ENCODE peak calls at places on chromosome 6, in ten cellular contexts. X is tibial nerve, U is suprapubic skin, K is endothelial cell of umbilical vein, C is adrenal gland, Q is A549, E is GM12878, R is sigmoid colon, W is Peyer's patch, O is NB4. T is an unnamed sample.

GRCh38 chr6:129575378-129576118 is 134.4 kb downstream of the ARHGAP18 start:
- DNase-seq in K (peak), X (no peak), E (no peak), R (no peak), C (no peak), Q (peak), U (no peak), O (peak), W (no peak), T (peak)

GRCh38 chr6:15260099-15260821 is 14.4 kb downstream of the JARID2 start:
- DNase-seq in W (no peak), X (no peak), O (no peak), C (no peak), E (no peak), U (no peak), R (no peak), K (no peak), Q (no peak), T (no peak)

GRCh38 chr6:90328004-90328403 is 31.4 kb upstream of the BACH2 start:
- DNase-seq in E (no peak), U (no peak), R (no peak), W (no peak), X (no peak), O (no peak), C (no peak), Q (no peak), K (no peak), T (no peak)

GRCh38 chr6:14547284-14548001 is 429.9 kb downstream of the CD83 start:
- DNase-seq in U (no peak), K (no peak), W (no peak), E (no peak), C (no peak), O (no peak), X (no peak), R (no peak), Q (no peak), T (no peak)

GRCh38 chr6:658244-658643 is 1.3 kb upstream of the HUS1B start:
- DNase-seq in U (no peak), E (no peak), W (no peak), X (no peak), K (no peak), Q (no peak), C (no peak), R (no peak), O (no peak), T (no peak)

GRCh38 chr6:151154418-151154817 is 85.3 kb upstream of the AKAP12 start:
- DNase-seq in U (no peak), W (no peak), Q (peak), K (peak), X (no peak), C (no peak), O (no peak), E (no peak), R (peak), T (peak)

GRCh38 chr6:34661379-34661778 is 35.2 kb downstream of the ILRUN start:
- DNase-seq in X (no peak), K (no peak), W (no peak), O (no peak), U (no peak), R (no peak), Q (no peak), E (no peak), C (no peak), T (no peak)

GRCh38 chr6:26309731-26310142 is 55.3 kb upstream of the BTN3A2 start:
- DNase-seq in E (no peak), K (no peak), O (peak), X (no peak), R (no peak), C (no peak), U (no peak), W (no peak), Q (no peak), T (no peak)

GRCh38 chr6:79895382-79896100 is 51.8 kb downstream of the ELOVL4 start:
- DNase-seq in X (no peak), E (no peak), U (no peak), C (no peak), K (no peak), O (no peak), R (no peak), W (no peak), Q (no peak), T (no peak)

GRCh38 chr6:163285689-163286088 is 128.8 kb upstream of the QKI start:
- DNase-seq in E (no peak), O (no peak), W (no peak), R (no peak), C (no peak), X (no peak), U (no peak), Q (no peak), K (no peak), T (no peak)

GRCh38 chr6:105890521-105891244 is 195.5 kb upstream of the PRDM1 start:
- DNase-seq in Q (no peak), X (no peak), U (no peak), O (no peak), K (no peak), C (no peak), W (no peak), E (no peak), R (no peak), T (no peak)

GRCh38 chr6:33613146-33613793 is 7.9 kb upstream of the ITPR3 start:
- DNase-seq in K (no peak), E (no peak), Q (no peak), C (no peak), O (no peak), X (no peak), R (no peak), U (no peak), W (no peak), T (no peak)

GRCh38 chr6:17098538-17098937 is 3.3 kb upstream of the STMND1 start:
- DNase-seq in E (no peak), X (no peak), C (no peak), U (no peak), O (no peak), Q (no peak), K (no peak), W (no peak), R (no peak), T (no peak)

GRCh38 chr6:80210618-80211017 is 104.1 kb downstream of the BCKDHB start:
- DNase-seq in O (no peak), X (no peak), C (no peak), W (no peak), R (peak), K (no peak), E (peak), U (no peak), Q (no peak), T (no peak)

GRCh38 chr6:84332139-84333034 is 104.9 kb upstream of the CEP162 start:
- DNase-seq in K (no peak), R (no peak), U (no peak), O (no peak), C (no peak), E (peak), W (no peak), Q (no peak), X (no peak), T (no peak)

GRCh38 chr6:164023535-164023934 is 609.0 kb downstream of the QKI start:
- DNase-seq in K (no peak), Q (no peak), E (no peak), O (no peak), C (no peak), X (no peak), R (no peak), W (no peak), U (no peak), T (no peak)

GRCh38 chr6:143673638-143674037 is 4.1 kb upstream of the PHACTR2 start:
- DNase-seq in C (no peak), E (no peak), R (no peak), W (no peak), K (peak), U (no peak), O (no peak), X (no peak), Q (peak), T (no peak)

GRCh38 chr6:6712258-6712978 is 123.9 kb downstream of the LY86 start:
- DNase-seq in W (no peak), Q (peak), X (peak), C (peak), R (no peak), O (peak), K (no peak), E (no peak), U (no peak), T (peak)

GRCh38 chr6:85126448-85127178 is 323.3 kb upstream of the NT5E start:
- DNase-seq in W (no peak), E (no peak), Q (peak), K (peak), R (no peak), X (peak), C (no peak), O (peak), U (peak), T (peak)

GRCh38 chr6:83311231-83311630 is 118.1 kb downstream of the RWDD2A start:
- DNase-seq in E (no peak), K (no peak), O (no peak), X (no peak), W (no peak), R (no peak), C (no peak), U (no peak), Q (no peak), T (no peak)

GRCh38 chr6:86937219-86938079 is at the start of gene HTR1E:
- DNase-seq in O (peak), E (no peak), R (no peak), W (peak), K (peak), X (no peak), C (peak), Q (peak), U (no peak), T (peak)

GRCh38 chr6:44560458-44561061 is 173.1 kb downstream of the CDC5L start:
- DNase-seq in E (no peak), C (no peak), X (no peak), U (no peak), R (no peak), O (no peak), Q (no peak), K (no peak), W (no peak), T (no peak)

GRCh38 chr6:41247882-41248707 is 19.9 kb downstream of the TREML4 start:
- DNase-seq in R (no peak), W (no peak), Q (no peak), K (no peak), O (no peak), X (no peak), C (no peak), E (no peak), U (no peak), T (no peak)

GRCh38 chr6:36247691-36248090 is 22.2 kb upstream of the PNPLA1 start:
- DNase-seq in U (no peak), Q (no peak), X (no peak), E (no peak), C (no peak), R (no peak), K (peak), O (no peak), W (no peak), T (no peak)

GRCh38 chr6:5190467-5190866 is 70.3 kb downstream of the LYRM4 start:
- DNase-seq in W (no peak), Q (peak), E (no peak), K (peak), R (no peak), C (peak), X (no peak), O (peak), U (no peak), T (no peak)

GRCh38 chr6:127515794-127516675 is 3.1 kb downstream of the MTCL3 start:
- DNase-seq in E (no peak), C (peak), O (peak), U (no peak), K (peak), Q (no peak), R (peak), X (no peak), W (peak), T (peak)

GRCh38 chr6:157811476-157812173 is 11.4 kb upstream of the SNX9 start:
- DNase-seq in O (no peak), U (no peak), K (peak), X (no peak), R (no peak), Q (no peak), E (no peak), W (no peak), C (peak), T (no peak)

GRCh38 chr6:1605822-1606532 is 3.7 kb upstream of the FOXC1 start:
- DNase-seq in R (peak), W (no peak), X (no peak), O (peak), Q (no peak), K (no peak), U (no peak), C (no peak), E (no peak), T (no peak)

GRCh38 chr6:99933129-99933528 is 60.9 kb downstream of the MCHR2 start:
- DNase-seq in O (no peak), R (no peak), E (no peak), X (no peak), K (no peak), C (no peak), W (no peak), Q (no peak), U (no peak), T (no peak)

GRCh38 chr6:7542878-7543394 is 1.5 kb downstream of the DSP start:
- DNase-seq in R (peak), X (no peak), C (peak), W (peak), E (no peak), O (peak), K (no peak), U (peak), Q (peak), T (peak)

GRCh38 chr6:2132416-2132815 is 113.0 kb downstream of the GMDS start:
- DNase-seq in K (peak), O (no peak), C (peak), R (no peak), U (no peak), W (no peak), Q (no peak), E (no peak), X (no peak), T (peak)

GRCh38 chr6:49464691-49465090 is 1.5 kb downstream of the CENPQ start:
- DNase-seq in Q (no peak), O (no peak), R (no peak), C (no peak), X (no peak), W (no peak), K (no peak), E (no peak), U (no peak), T (no peak)

GRCh38 chr6:49462599-49462926 is 490 bp downstream of the MMUT start:
- DNase-seq in X (no peak), R (no peak), Q (no peak), W (no peak), K (no peak), C (no peak), U (no peak), O (no peak), E (no peak), T (no peak)

GRCh38 chr6:49463612-49463967 is 420 bp downstream of the CENPQ start:
- DNase-seq in C (no peak), W (no peak), U (no peak), Q (no peak), O (no peak), K (no peak), E (no peak), X (no peak), R (no peak), T (no peak)

GRCh38 chr6:49462071-49462470 is 982 bp downstream of the MMUT start:
- DNase-seq in U (no peak), O (peak), K (no peak), X (no peak), C (no peak), Q (no peak), R (no peak), E (no peak), W (no peak), T (no peak)

DNA sequence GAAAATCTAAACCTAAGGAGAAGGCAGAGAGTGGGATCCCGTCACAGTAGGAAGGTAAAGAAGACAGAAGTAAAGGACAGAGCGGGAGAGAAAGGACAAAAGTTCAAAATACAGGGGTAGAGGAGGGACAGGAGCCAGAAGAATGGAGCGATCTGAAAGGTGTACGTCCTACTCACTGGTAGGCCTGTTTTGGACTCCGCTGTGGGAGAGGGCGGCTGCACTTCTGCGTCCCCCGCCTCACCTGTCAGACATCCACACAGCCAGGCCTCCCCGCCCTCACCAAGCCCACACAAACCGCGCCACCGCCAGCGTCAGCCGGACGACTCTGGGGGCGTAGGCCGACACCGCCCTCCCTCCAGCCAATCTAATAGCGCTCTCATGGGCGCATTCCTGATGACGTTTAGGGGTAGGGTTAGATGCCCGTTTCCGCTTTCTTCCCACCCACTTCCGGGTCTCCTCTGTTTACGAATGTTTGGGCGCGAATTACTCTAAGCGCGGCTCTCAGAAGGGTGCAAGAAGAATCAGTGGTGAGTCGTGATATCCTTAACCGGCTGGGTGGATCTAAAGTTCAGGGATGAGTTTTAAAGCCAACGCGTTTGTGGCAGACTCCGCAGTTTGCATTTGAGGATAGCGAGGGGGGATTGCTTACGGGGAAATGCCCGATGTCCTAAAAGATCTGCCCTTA is at the start of the genes CENPQ and MMUT:
- DNase-seq in C (peak), O (peak), W (peak), R (peak), U (peak), X (peak), E (peak), K (peak), Q (peak), T (peak)
- TF ChIP-seq POLR2A in C (peak), O (peak), W (peak), R (peak), U (no peak), X (peak), E (peak), K (peak), Q (peak), T (peak)

DNA sequence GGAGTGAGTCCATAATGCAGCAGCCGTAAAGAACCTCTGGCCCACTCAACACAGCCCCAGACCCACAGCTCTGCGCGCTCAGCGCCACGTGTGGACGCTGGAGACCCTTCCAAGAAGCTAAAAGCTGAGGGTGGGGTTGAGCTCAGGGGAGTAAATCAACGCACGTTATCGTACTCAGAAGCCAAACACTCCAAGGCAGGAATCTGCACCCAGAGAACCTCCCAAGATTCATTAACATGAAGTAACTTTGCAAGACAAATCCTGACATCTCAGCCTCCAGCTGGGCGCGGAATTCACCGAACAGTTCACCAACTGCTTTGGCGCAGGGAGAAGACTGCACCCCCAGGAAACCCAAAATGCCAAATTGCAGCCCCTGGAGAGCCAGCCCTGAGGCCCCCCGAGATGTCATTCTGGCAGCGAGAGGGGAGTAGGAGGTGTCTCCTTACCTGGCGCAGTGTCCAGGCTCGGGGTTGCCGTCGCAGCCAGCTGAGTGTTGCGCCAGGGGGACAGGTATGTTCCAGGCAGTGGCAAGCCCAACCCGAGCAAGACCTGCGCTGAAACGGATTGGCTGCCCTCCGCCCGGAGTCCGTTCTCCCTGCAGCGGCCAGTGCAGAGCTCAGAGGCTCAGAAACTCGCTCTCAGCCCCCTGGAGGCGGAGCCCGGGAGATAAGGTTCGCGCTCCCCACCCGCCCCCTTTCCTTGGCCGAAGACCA is at the start of gene COL21A1:
- DNase-seq in C (no peak), U (peak), K (peak), X (peak), Q (peak), E (no peak), R (peak), O (no peak), W (peak), T (peak)
- TF ChIP-seq CTCF in C (no peak), U (no peak), K (peak), X (peak), Q (no peak), E (peak), R (no peak), O (no peak), W (no peak), T (no peak)

GRCh38 chr6:138571585-138572199 is 72.4 kb upstream of the NHSL1 start:
- DNase-seq in Q (no peak), C (no peak), W (no peak), O (no peak), E (no peak), X (no peak), R (no peak), K (no peak), U (no peak), T (no peak)

GRCh38 chr6:138571174-138571573 is 71.9 kb upstream of the NHSL1 start:
- DNase-seq in X (no peak), O (no peak), W (no peak), R (no peak), K (no peak), U (no peak), Q (no peak), E (no peak), C (no peak), T (no peak)

GRCh38 chr6:138572885-138573284 is 73.6 kb upstream of the NHSL1 start:
- DNase-seq in U (no peak), R (no peak), W (no peak), O (no peak), X (no peak), K (no peak), C (no peak), E (no peak), Q (no peak), T (no peak)

GRCh38 chr6:138570716-138571020 is 71.4 kb upstream of the NHSL1 start:
- DNase-seq in R (no peak), U (no peak), K (peak), O (no peak), E (no peak), W (no peak), X (no peak), C (no peak), Q (no peak), T (no peak)

DNA sequence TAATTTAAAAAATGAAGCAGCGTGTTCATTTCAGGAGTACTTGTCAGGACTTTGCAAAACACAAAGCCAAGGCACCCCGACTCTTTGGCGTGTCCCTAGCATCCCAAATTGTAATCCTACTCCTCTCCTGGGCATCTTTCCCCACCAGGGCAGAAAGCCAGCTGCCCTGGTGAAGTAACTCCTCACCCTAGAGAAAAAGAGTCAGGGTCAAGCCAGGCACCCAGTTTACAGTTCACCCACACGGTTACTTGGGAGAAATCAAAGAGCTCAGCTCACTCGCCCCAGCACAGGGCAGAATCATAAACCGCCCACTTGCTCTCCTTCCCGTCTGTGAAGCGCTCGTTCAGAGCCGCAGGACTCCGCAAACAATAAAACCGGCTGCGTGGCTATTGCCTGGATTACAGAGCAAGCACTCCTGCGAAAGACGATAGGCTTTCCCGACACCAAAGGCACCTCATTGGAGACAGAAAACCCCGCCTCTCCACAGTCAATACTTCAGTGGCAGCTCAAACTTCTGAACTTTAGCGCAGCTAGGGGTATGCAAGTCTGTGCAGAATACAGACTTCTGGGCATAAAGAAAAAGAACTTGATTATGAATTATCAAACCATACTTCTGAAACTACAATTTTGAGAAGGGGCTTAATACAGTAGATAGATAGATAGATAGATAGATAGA is 73.0 kb upstream of the NHSL1 start:
- DNase-seq in U (no peak), R (peak), E (no peak), C (peak), W (peak), K (peak), X (peak), Q (no peak), O (no peak), T (peak)
- TF ChIP-seq POLR2A in U (no peak), R (no peak), E (no peak), C (no peak), W (no peak), K (no peak), X (peak), Q (no peak), O (no peak), T (peak)

DNA sequence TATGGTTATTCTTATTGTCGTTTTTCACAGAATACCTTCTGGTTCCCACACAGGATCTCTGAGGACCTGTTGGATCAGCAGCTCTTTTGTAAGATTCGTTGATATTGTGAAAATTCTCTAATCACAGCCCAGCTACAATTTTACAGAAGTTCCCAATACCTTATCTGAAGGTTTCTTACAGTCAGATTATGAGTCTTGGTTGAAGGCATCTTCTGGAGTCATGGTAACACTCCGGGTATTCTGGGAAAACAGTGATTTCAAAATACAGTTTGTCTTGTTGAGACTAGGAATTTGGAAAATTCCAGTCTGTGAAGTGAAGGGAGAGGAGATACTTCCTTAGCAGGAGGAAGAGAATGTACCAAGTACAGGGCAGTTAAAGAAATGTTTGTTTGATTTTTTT is 22.2 kb upstream of the HLA-C start:
- DNase-seq in U (no peak), K (no peak), X (no peak), E (no peak), O (no peak), W (no peak), Q (no peak), R (no peak), C (no peak), T (no peak)
- TF ChIP-seq CTCF in U (no peak), K (no peak), X (no peak), E (no peak), O (no peak), W (no peak), Q (no peak), R (no peak), C (no peak), T (no peak)